ENCODE peak calls at places on chromosomes 4 and X, in ten cellular contexts. N is heart right ventricle; T is upper lobe of right lung; X is fibroblast of lung; U is kidney; H is lung; F is cardiac muscle cell; B is CD8-positive, alpha-beta T cell; L is body of pancreas; V is thoracic aorta. P is an unnamed sample.

GRCh38 chr4:89056953-89057398 is at the start of gene FAM13A:
- DNase-seq in N (peak; percentile 84), L (peak; percentile 91), X (peak; percentile 99), T (peak; percentile 66), U (peak; percentile 89), F (peak; percentile 98), H (peak; percentile 80), V (peak; percentile 59), B (no peak), P (no peak)

GRCh38 chr4:99679204-99679603 is 21.6 kb upstream of the C4orf54 start:
- DNase-seq in B (no peak), L (peak; percentile 61), N (peak; percentile 68), T (no peak), F (peak; percentile 94), H (no peak), V (no peak), U (no peak), X (no peak), P (no peak)

GRCh38 chrX:40273356-40274050 is 175.7 kb upstream of the BCOR start:
- DNase-seq in N (peak; percentile 35), V (no peak), H (no peak), T (peak; percentile 60), F (peak; percentile 46), B (no peak), U (peak; percentile 75), X (peak; percentile 50), L (no peak), P (peak; percentile 73)

GRCh38 chrX:2220296-2220695 is 280.5 kb downstream of the DHRSX start:
- DNase-seq in X (no peak), F (no peak), N (no peak), T (no peak), V (no peak), L (no peak), B (no peak), H (no peak), U (no peak), P (no peak)

GRCh38 chr4:94256833-94257232 is 49.2 kb downstream of the SMARCAD1 start:
- DNase-seq in V (no peak), U (no peak), H (no peak), F (no peak), T (no peak), N (no peak), X (no peak), B (no peak), L (no peak), P (no peak)

GRCh38 chrX:151801980-151802379 is 67.4 kb downstream of the CNGA2 start:
- DNase-seq in H (no peak), X (no peak), U (no peak), N (no peak), F (no peak), T (no peak), V (no peak), B (no peak), L (no peak), P (no peak)

GRCh38 chr4:7750972-7751371 is 188.7 kb downstream of the AFAP1 start:
- DNase-seq in B (no peak), N (no peak), F (no peak), H (no peak), L (no peak), U (no peak), X (no peak), V (no peak), T (no peak), P (no peak)

GRCh38 chr4:138756519-138756918 is 259.1 kb upstream of the NOCT start:
- DNase-seq in F (no peak), V (no peak), X (no peak), T (no peak), U (no peak), B (no peak), N (no peak), L (no peak), H (no peak), P (no peak)

GRCh38 chrX:101408530-101408836 is 461 bp downstream of the HNRNPH2 start:
- DNase-seq in L (no peak), F (no peak), V (no peak), T (no peak), H (no peak), U (no peak), N (no peak), X (no peak), B (no peak), P (no peak)

GRCh38 chrX:101410461-101410860 is 2.4 kb downstream of the HNRNPH2 start:
- DNase-seq in T (no peak), N (no peak), L (no peak), B (no peak), V (no peak), H (no peak), X (peak; percentile 18), F (no peak), U (no peak), P (no peak)

GRCh38 chrX:101409043-101409442 is 1.0 kb downstream of the HNRNPH2 start:
- DNase-seq in F (no peak), B (no peak), V (no peak), U (no peak), T (no peak), H (no peak), N (no peak), L (no peak), X (no peak), P (no peak)

GRCh38 chrX:101407748-101408529 is at the start of the genes GLA and HNRNPH2:
- DNase-seq in N (peak; percentile 92), V (peak; percentile 79), B (peak; percentile 85), L (peak; percentile 92), F (peak; percentile 92), X (peak; percentile 98), H (peak; percentile 91), U (peak; percentile 94), T (peak; percentile 88), P (peak; percentile 93)

GRCh38 chrX:101407167-101407747 is 468 bp downstream of the GLA start:
- DNase-seq in V (no peak), N (no peak), U (no peak), X (no peak), B (no peak), L (no peak), F (no peak), T (no peak), H (no peak), P (no peak)
- H3K27ac ChIP-seq in V (peak overlapping the region; percentile 79), N (peak overlapping the region; percentile 95), U (peak overlapping the region; percentile 91), X (peak overlapping the region; percentile 98), B (peak overlapping the region; percentile 98), L (peak overlapping the region; percentile 94), F (peak overlapping the region; percentile 100), T (peak overlapping the region; percentile 83), H (peak overlapping the region; percentile 90), P (peak overlapping the region; percentile 94)

DNA sequence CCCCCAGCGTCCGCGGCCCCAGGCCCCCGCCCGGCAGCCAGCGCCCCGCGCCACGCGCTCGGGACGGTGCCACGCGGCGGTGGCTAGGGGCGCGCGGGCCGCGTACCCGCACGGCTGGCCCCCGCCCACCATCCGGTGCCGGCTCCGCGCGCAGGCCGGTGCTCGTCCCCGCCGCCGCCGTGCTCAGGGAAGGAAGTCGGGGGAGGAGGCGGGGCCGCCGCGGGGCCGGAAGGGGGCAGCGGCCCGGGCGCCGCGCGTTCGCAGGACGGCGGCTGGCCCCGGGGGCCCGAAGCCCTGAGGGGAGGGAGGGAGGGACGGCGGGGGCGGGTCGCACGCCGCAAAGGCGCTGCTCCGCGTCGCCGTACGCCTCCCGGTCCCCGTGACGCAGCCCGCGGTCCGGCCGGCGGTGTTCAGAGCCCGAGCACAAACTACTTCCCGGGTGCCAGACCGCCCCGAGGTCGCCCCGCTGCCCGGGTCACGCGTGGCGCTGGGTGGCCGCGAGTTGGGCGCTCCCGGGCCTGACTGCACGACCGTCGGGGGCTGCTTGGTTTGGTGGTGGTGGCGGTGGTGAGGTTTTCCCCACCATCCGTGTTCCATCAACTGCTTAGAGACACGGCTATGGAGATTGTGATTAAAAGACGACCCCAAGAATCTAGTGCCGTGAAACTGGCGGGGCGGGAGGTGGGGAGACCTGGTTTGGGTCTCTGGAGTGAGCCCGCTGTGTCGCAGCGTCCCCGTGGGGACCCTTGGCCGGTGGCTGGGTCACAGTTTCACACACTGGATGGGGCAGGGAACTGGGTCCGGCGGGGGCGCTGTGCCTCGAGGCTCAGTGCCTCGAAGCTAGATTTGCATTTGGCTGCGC is at the start of gene DCTD:
- DNase-seq in N (peak; percentile 84), V (no peak), B (peak; percentile 89), U (peak; percentile 94), X (peak; percentile 75), H (peak; percentile 75), L (peak; percentile 75), T (peak; percentile 94), F (peak; percentile 84), P (peak; percentile 97)
- TF ChIP-seq CTCF in N (peak; percentile 58), V (no peak), B (peak; percentile 20), U (peak; percentile 7), X (peak; percentile 43), H (no peak), L (peak; percentile 26), T (peak; percentile 35), F (peak; percentile 48), P (peak; percentile 24)

GRCh38 chrX:1027133-1027532 is 185.3 kb downstream of the CRLF2 start:
- DNase-seq in H (no peak), V (no peak), T (peak; percentile 40), L (no peak), B (no peak), U (no peak), F (no peak), N (no peak), X (no peak), P (peak; percentile 35)
- H3K27ac ChIP-seq in H (no peak overlapping the region), V (no peak overlapping the region), T (no peak overlapping the region), L (no peak overlapping the region), B (no peak overlapping the region), U (no peak overlapping the region), F (no peak overlapping the region), N (no peak overlapping the region), X (no peak overlapping the region), P (no peak overlapping the region)

GRCh38 chrX:55451626-55451989 is 319 bp upstream of the MAGEH1 start:
- DNase-seq in X (no peak), V (no peak), L (no peak), B (no peak), U (no peak), N (no peak), F (no peak), T (no peak), H (no peak), P (no peak)

GRCh38 chrX:55451125-55451524 is 802 bp upstream of the MAGEH1 start:
- DNase-seq in F (peak; percentile 3), T (no peak), H (no peak), N (no peak), V (no peak), U (no peak), B (no peak), X (no peak), L (no peak), P (no peak)

GRCh38 chrX:55452825-55453124 is 848 bp downstream of the MAGEH1 start:
- DNase-seq in V (no peak), B (no peak), T (no peak), F (no peak), L (no peak), X (no peak), H (no peak), U (no peak), N (no peak), P (no peak)

GRCh38 chrX:55451990-55452824 is at the start of gene MAGEH1:
- DNase-seq in F (peak; percentile 84), U (peak; percentile 94), N (peak; percentile 87), V (peak; percentile 47), T (peak; percentile 88), H (peak; percentile 83), B (peak; percentile 82), L (peak; percentile 82), X (peak; percentile 81), P (peak; percentile 93)

DNA sequence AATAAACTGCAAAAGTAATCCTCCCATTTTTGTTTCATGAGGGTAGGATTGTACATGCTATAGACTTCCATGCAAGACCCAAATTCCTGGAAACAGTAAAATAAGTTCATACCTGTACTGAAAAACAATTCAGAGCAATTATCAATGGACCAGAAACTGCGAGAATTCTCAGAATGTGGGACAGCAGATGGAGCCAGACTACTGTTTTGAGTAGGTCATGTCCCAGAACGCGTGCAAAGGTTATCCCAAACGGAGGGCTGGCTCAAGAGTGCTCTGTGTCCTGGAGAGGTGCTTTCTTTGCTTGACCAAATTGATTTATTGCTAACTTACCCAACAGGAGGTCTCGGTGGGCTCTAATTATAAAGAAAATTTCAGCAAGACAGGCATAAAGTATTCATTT is 1.7 kb upstream of the MAGEH1 start:
- DNase-seq in L (no peak), U (no peak), B (no peak), V (no peak), F (peak; percentile 23), T (no peak), X (no peak), N (peak; percentile 4), H (no peak), P (no peak)
- TF ChIP-seq CTCF in L (no peak), U (no peak), B (no peak), V (no peak), F (peak; percentile 11), T (peak; percentile 18), X (no peak), N (peak; percentile 10), H (no peak), P (no peak)